ENCODE peak calls at places on chromosomes 11 and 22, in nine cellular contexts. C, Q, T, V, N, Y, U, I and R are unnamed samples.

GRCh38 chr22:42172385-42173172 is 42.0 kb upstream of the CYP2D6 start:
- DNase-seq in U (no peak), I (no peak), V (peak), C (no peak), Q (no peak), T (no peak), N (no peak), Y (no peak), R (no peak)

GRCh38 chr11:22703040-22703439 is 36.6 kb downstream of the GAS2 start:
- DNase-seq in C (peak), I (peak), Y (peak), U (peak), V (no peak), N (no peak), Q (peak), T (peak), R (no peak)

GRCh38 chr11:64850979-64851567 is 6.6 kb upstream of the CDC42BPG start:
- DNase-seq in C (no peak), Q (peak), V (no peak), U (no peak), I (no peak), T (no peak), N (peak), Y (no peak), R (no peak)

GRCh38 chr22:37069319-37069718 is 17.8 kb downstream of the KCTD17 start:
- DNase-seq in C (no peak), V (no peak), U (no peak), T (no peak), I (no peak), Q (no peak), N (no peak), Y (no peak), R (no peak)

GRCh38 chr11:2120359-2121100 is 18.7 kb downstream of the IGF2 start:
- DNase-seq in Y (no peak), I (no peak), T (no peak), C (no peak), U (no peak), V (no peak), N (no peak), Q (no peak), R (peak)

GRCh38 chr11:60927061-60927592 is 2.9 kb downstream of the TMEM132A start:
- DNase-seq in Q (no peak), C (no peak), T (no peak), Y (no peak), N (no peak), I (no peak), V (no peak), U (no peak), R (no peak)

GRCh38 chr11:115151010-115151409 is 353.2 kb downstream of the CADM1 start:
- DNase-seq in C (no peak), Q (no peak), I (no peak), N (no peak), Y (no peak), U (no peak), V (no peak), T (no peak), R (no peak)

GRCh38 chr11:75800136-75800675 is 14.8 kb upstream of the UVRAG start:
- DNase-seq in Y (no peak), U (no peak), T (no peak), Q (no peak), N (no peak), I (no peak), C (no peak), V (no peak), R (no peak)

GRCh38 chr22:20395181-20395896 is 1.4 kb downstream of the ZNF74 start:
- DNase-seq in U (no peak), I (no peak), Q (no peak), C (no peak), N (no peak), T (no peak), Y (no peak), V (no peak), R (no peak)

GRCh38 chr11:43404406-43404805 is 45.7 kb downstream of the TTC17 start:
- DNase-seq in T (no peak), U (no peak), Y (no peak), Q (no peak), V (no peak), I (no peak), C (no peak), N (no peak), R (no peak)

GRCh38 chr11:13928566-13929251 is 33.8 kb upstream of the SPON1 start:
- DNase-seq in Q (no peak), C (peak), U (peak), Y (peak), T (no peak), V (no peak), N (no peak), I (peak), R (peak)

GRCh38 chr11:2211113-2211971 is 39.7 kb upstream of the TH start:
- DNase-seq in Q (no peak), C (peak), Y (no peak), T (peak), I (no peak), V (no peak), U (no peak), N (no peak), R (peak)

GRCh38 chr11:82682003-82682751 is 51.5 kb downstream of the FAM181B start:
- DNase-seq in Q (peak), V (peak), U (peak), C (peak), N (no peak), I (peak), T (peak), Y (peak), R (no peak)

GRCh38 chr11:123640677-123641494 is 13.5 kb downstream of the SCN3B start:
- DNase-seq in U (peak), T (no peak), C (peak), N (peak), Y (no peak), I (no peak), V (no peak), Q (peak), R (peak)

GRCh38 chr11:45341379-45341778 is 55.2 kb upstream of the SYT13 start:
- DNase-seq in T (no peak), Q (no peak), V (no peak), Y (no peak), N (no peak), C (peak), I (no peak), U (no peak), R (no peak)

GRCh38 chr11:72326151-72326842 is 82.3 kb upstream of the PHOX2A start:
- DNase-seq in I (peak), C (no peak), Q (no peak), N (no peak), T (no peak), V (no peak), U (peak), Y (peak), R (no peak)

GRCh38 chr11:45450189-45450588 is 164.0 kb upstream of the SYT13 start:
- DNase-seq in I (no peak), V (no peak), Q (no peak), Y (no peak), U (peak), C (no peak), N (no peak), T (no peak), R (no peak)

GRCh38 chr11:117724621-117725020 is 72.4 kb downstream of the DSCAML1 start:
- DNase-seq in C (no peak), N (no peak), T (no peak), Y (no peak), Q (no peak), U (no peak), V (no peak), I (no peak), R (no peak)

GRCh38 chr11:44690651-44691050 is 36.1 kb upstream of the TSPAN18 start:
- DNase-seq in Q (no peak), V (no peak), N (no peak), C (no peak), Y (no peak), T (no peak), U (no peak), I (no peak), R (no peak)

GRCh38 chr11:76424379-76424778 is 20.4 kb upstream of the EMSY start:
- DNase-seq in C (no peak), U (no peak), I (no peak), V (no peak), Y (no peak), N (no peak), Q (no peak), T (no peak), R (no peak)

GRCh38 chr22:25069758-25070461 is 117.4 kb downstream of the KIAA1671 start:
- DNase-seq in T (no peak), C (no peak), Q (peak), I (no peak), U (no peak), V (no peak), N (peak), Y (no peak), R (no peak)

GRCh38 chr11:96222102-96222501 is 120.9 kb downstream of the MAML2 start:
- DNase-seq in I (no peak), C (no peak), Y (no peak), U (no peak), V (no peak), T (no peak), N (no peak), Q (no peak), R (no peak)

GRCh38 chr11:91926967-91927366 is 297.7 kb upstream of the FAT3 start:
- DNase-seq in U (peak), V (no peak), C (no peak), T (no peak), Q (no peak), I (no peak), N (no peak), Y (no peak), R (no peak)

GRCh38 chr11:102390667-102391449 is 43.8 kb downstream of the BIRC2 start:
- DNase-seq in Q (peak), Y (no peak), V (no peak), N (peak), T (peak), U (peak), I (peak), C (peak), R (peak)

GRCh38 chr22:46951973-46952372 is 189.5 kb downstream of the TBC1D22A start:
- DNase-seq in T (no peak), V (no peak), Q (no peak), Y (no peak), I (no peak), U (no peak), C (no peak), N (no peak), R (no peak)

GRCh38 chr22:19992921-19993355 is 23.7 kb downstream of the ARVCF start:
- DNase-seq in I (no peak), T (no peak), Q (no peak), Y (no peak), N (no peak), V (no peak), C (no peak), U (no peak), R (no peak)

GRCh38 chr11:1229471-1230120 is 6.7 kb downstream of the MUC5B start:
- DNase-seq in C (no peak), Y (no peak), U (no peak), V (no peak), I (no peak), T (no peak), N (no peak), Q (no peak), R (no peak)

GRCh38 chr11:111479666-111480065 is 32.5 kb downstream of the BTG4 start:
- DNase-seq in I (no peak), Y (no peak), T (no peak), V (no peak), U (no peak), C (no peak), Q (no peak), N (no peak), R (no peak)

GRCh38 chr22:21975854-21976345 is 6.7 kb downstream of the TOP3B start:
- DNase-seq in C (no peak), Q (no peak), Y (no peak), I (no peak), T (no peak), U (no peak), V (no peak), N (no peak), R (no peak)

GRCh38 chr22:47237890-47238480 is 475.5 kb downstream of the TBC1D22A start:
- DNase-seq in T (no peak), Q (no peak), Y (no peak), C (no peak), V (no peak), U (no peak), N (no peak), I (no peak), R (no peak)

GRCh38 chr11:27485930-27486773 is 13.6 kb upstream of the LGR4 start:
- DNase-seq in U (peak), V (peak), T (peak), Y (no peak), Q (peak), N (peak), I (peak), C (peak), R (no peak)

GRCh38 chr11:90332415-90332814 is 109.6 kb upstream of the CHORDC1 start:
- DNase-seq in Y (no peak), N (no peak), I (no peak), V (no peak), C (no peak), Q (no peak), U (no peak), T (no peak), R (no peak)

GRCh38 chr11:32830413-32830738 is 649 bp downstream of the PRRG4 start:
- DNase-seq in Q (no peak), V (no peak), U (peak), T (no peak), N (no peak), C (peak), I (no peak), Y (no peak), R (no peak)

GRCh38 chr11:33737362-33737821 is 1.2 kb upstream of the CD59 start:
- DNase-seq in U (no peak), Q (no peak), Y (no peak), N (no peak), T (no peak), C (no peak), I (no peak), V (no peak), R (no peak)